ENCODE peak calls at places on chromosomes 4 and X, in six cellular contexts. Z is CD4-positive, alpha-beta T cell; I is WTC11; W is GM13977; R is HFF-Myc; S is epithelial cell of proximal tubule. O is an unnamed sample.

GRCh38 chr4:152605031-152605430 is 69.1 kb upstream of the FBXW7 start:
- DNase-seq in Z (no peak), I (peak), W (no peak), R (no peak), S (no peak), O (no peak)

GRCh38 chr4:75069493-75070074 is 136.7 kb downstream of the PARM1 start:
- DNase-seq in Z (no peak), I (no peak), W (no peak), R (no peak), S (no peak), O (no peak)

GRCh38 chr4:89254847-89255246 is 52.8 kb downstream of the GPRIN3 start:
- DNase-seq in Z (peak), I (no peak), W (peak), R (peak), S (no peak), O (peak)

GRCh38 chr4:153541426-153542096 is 75.4 kb downstream of the TMEM131L start:
- DNase-seq in Z (no peak), I (no peak), W (no peak), R (peak), S (no peak), O (no peak)

GRCh38 chr4:76747613-76748012 is 150.3 kb downstream of the SOWAHB start:
- DNase-seq in Z (no peak), I (no peak), W (no peak), R (no peak), S (no peak), O (no peak)

GRCh38 chrX:110086916-110087484 is 84.1 kb downstream of the TMEM164 start:
- DNase-seq in Z (no peak), I (no peak), W (no peak), R (no peak), S (peak), O (no peak)

GRCh38 chrX:37711991-37712390 is 26.4 kb downstream of the XK start:
- DNase-seq in Z (no peak), I (no peak), W (no peak), R (no peak), S (no peak), O (no peak)

GRCh38 chr4:89752932-89753598 is 83.9 kb downstream of the SNCA start:
- DNase-seq in Z (no peak), I (no peak), W (no peak), R (peak), S (peak), O (no peak)

GRCh38 chr4:103012594-103012993 is 6.9 kb downstream of the SLC9B1 start:
- DNase-seq in Z (no peak), I (no peak), W (no peak), R (no peak), S (no peak), O (no peak)

GRCh38 chr4:8250637-8251036 is 18.9 kb upstream of the HTRA3 start:
- DNase-seq in Z (no peak), I (no peak), W (no peak), R (no peak), S (no peak), O (no peak)

GRCh38 chr4:74394476-74395136 is 29.7 kb downstream of the EREG start:
- DNase-seq in Z (no peak), I (no peak), W (no peak), R (no peak), S (no peak), O (no peak)

GRCh38 chr4:59818656-59819055 is 1381.5 kb upstream of the ADGRL3 start:
- DNase-seq in Z (no peak), I (no peak), W (peak), R (no peak), S (no peak), O (peak)

GRCh38 chr4:125387770-125388169 is 73.0 kb downstream of the FAT4 start:
- DNase-seq in Z (no peak), I (no peak), W (no peak), R (no peak), S (no peak), O (no peak)

GRCh38 chr4:184350213-184350817 is 124.0 kb downstream of the IRF2 start:
- DNase-seq in Z (no peak), I (no peak), W (no peak), R (no peak), S (no peak), O (no peak)

GRCh38 chr4:156312261-156312847 is 358.7 kb upstream of the CTSO start:
- DNase-seq in Z (no peak), I (no peak), W (no peak), R (no peak), S (no peak), O (no peak)

GRCh38 chrX:2710041-2710471 is 19.0 kb downstream of the CD99 start:
- DNase-seq in Z (peak), I (no peak), W (no peak), R (peak), S (peak), O (no peak)

GRCh38 chrX:45711231-45711630 is 510.6 kb upstream of the DIPK2B start:
- DNase-seq in Z (no peak), I (no peak), W (no peak), R (no peak), S (no peak), O (no peak)

GRCh38 chr4:10055871-10056270 is 34.6 kb upstream of the SLC2A9 start:
- DNase-seq in Z (no peak), I (no peak), W (no peak), R (no peak), S (no peak), O (no peak)

GRCh38 chrX:138150709-138151108 is 560.8 kb downstream of the FGF13 start:
- DNase-seq in Z (no peak), I (no peak), W (peak), R (no peak), S (no peak), O (peak)

GRCh38 chr4:76311896-76312331 is 5.4 kb downstream of the STBD1 start:
- DNase-seq in Z (no peak), I (no peak), W (no peak), R (no peak), S (no peak), O (no peak)

GRCh38 chr4:87805971-87806370 is 6.6 kb downstream of the IBSP start:
- DNase-seq in Z (no peak), I (no peak), W (no peak), R (no peak), S (no peak), O (no peak)

GRCh38 chr4:98803287-98803677 is 125.7 kb downstream of the EIF4E start:
- DNase-seq in Z (no peak), I (no peak), W (no peak), R (no peak), S (no peak), O (no peak)

GRCh38 chr4:70667710-70668535 is 1.6 kb upstream of the JCHAIN start:
- DNase-seq in Z (no peak), I (no peak), W (no peak), R (no peak), S (no peak), O (no peak)

GRCh38 chrX:121008920-121009319 is 23.4 kb upstream of the CT47A1 start:
- DNase-seq in Z (no peak), I (no peak), W (no peak), R (no peak), S (no peak), O (no peak)

GRCh38 chr4:121514443-121514842 is 133.6 kb upstream of the QRFPR start:
- DNase-seq in Z (no peak), I (peak), W (no peak), R (no peak), S (no peak), O (no peak)
- TF ChIP-seq CTCF in Z (no peak), I (peak), W (peak), R (peak), S (peak), O (no peak)

DNA sequence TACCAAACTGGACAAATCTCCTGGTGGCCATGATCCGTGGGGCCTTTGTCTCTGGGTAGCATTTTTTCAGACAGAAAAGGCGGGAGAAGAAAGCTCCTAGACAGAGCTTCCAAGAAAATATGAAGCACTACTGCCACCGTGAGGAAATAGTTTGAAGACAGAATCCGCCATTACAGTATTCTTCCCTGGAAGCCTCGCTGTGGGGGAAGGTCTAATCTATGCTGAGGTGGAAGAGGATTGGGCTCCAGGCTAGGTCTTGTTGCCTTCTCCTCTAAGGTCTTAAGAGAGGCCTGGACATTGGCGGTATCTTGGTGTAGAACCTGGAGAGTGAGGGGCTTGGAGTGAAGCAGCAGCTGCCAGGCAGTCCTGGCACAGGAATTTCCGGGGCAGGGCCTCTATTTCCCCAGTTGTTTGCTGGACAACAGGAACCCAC is 218.9 kb downstream of the OR13H1 start:
- DNase-seq in Z (no peak), I (no peak), W (no peak), R (no peak), S (no peak), O (peak)
- TF ChIP-seq CTCF in Z (no peak), I (no peak), W (peak), R (no peak), S (no peak), O (peak)

GRCh38 chrX:129115104-129115503 is 408.2 kb downstream of the SMARCA1 start:
- DNase-seq in Z (no peak), I (peak), W (peak), R (no peak), S (no peak), O (peak)
- TF ChIP-seq CTCF in Z (no peak), I (no peak), W (peak), R (no peak), S (peak), O (peak)

GRCh38 chrX:119521246-119521645 is 44.0 kb downstream of the STEEP1 start:
- DNase-seq in Z (no peak), I (no peak), W (no peak), R (no peak), S (no peak), O (no peak)
- TF ChIP-seq CTCF in Z (no peak), I (no peak), W (no peak), R (no peak), S (no peak), O (no peak)

DNA sequence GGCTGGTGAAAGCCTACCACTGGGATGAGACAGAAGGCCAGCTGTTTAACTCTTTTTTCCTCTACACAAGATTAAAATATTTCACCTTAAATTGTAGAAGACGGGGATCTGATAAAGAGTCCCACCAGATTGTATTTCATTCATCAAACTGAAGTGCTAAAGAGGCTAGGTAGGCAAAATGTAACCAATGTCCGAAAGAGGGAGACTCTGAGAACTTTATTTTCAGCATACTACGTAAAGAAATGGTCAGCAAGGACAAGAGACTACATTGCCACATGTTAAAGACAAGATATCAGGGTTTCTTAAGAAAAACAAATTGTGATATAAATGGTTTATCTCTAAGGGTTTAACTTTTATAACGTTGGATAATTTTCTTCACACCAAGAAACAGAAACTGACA is 71.6 kb upstream of the INPP4B start:
- DNase-seq in Z (no peak), I (no peak), W (no peak), R (no peak), S (no peak), O (no peak)
- TF ChIP-seq CTCF in Z (no peak), I (no peak), W (no peak), R (no peak), S (no peak), O (no peak)

GRCh38 chrX:10726647-10727046 is 106.3 kb upstream of the MID1 start:
- DNase-seq in Z (no peak), I (no peak), W (no peak), R (no peak), S (peak), O (no peak)

GRCh38 chrX:10722804-10723364 is 102.5 kb upstream of the MID1 start:
- DNase-seq in Z (no peak), I (peak), W (peak), R (peak), S (no peak), O (peak)

GRCh38 chrX:10729000-10729399 is 108.6 kb upstream of the MID1 start:
- DNase-seq in Z (no peak), I (no peak), W (no peak), R (no peak), S (no peak), O (no peak)

DNA sequence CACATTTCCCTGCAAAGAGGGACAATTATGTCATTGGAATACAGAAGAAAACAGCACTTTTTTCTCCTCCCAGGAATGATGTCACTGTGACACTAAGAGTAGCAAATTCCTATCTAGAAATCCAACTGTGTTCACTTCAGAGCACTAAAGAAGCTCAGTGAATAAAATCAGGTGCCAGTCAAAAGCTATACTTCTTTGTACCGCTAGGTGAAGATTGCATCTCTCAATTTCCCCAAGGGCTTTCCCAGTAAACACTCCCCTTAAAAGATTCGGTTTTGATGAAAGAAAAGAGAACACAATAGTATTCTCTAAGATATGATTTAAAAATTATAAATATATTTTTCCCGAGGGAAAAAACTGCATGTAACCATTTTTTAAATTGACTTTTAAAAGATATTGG is 104.7 kb upstream of the MID1 start:
- DNase-seq in Z (no peak), I (no peak), W (peak), R (no peak), S (no peak), O (peak)
- TF ChIP-seq CTCF in Z (no peak), I (peak), W (peak), R (no peak), S (peak), O (no peak)

GRCh38 chr4:163331629-163332360 is 601 bp downstream of the NPY1R start:
- DNase-seq in Z (no peak), I (peak), W (no peak), R (no peak), S (no peak), O (peak)
- TF ChIP-seq CTCF in Z (no peak), I (no peak), W (no peak), R (no peak), S (peak), O (no peak)